ENCODE peak calls at places on chromosomes 11 and 22, in four cellular contexts. D is body of pancreas, K is uterus, E is HCT116. M is an unnamed sample.

GRCh38 chr11:9693801-9694553 is 30.1 kb downstream of the SWAP70 start:
- DNase-seq in D (no peak), K (no peak), E (no peak), M (no peak)

GRCh38 chr22:40407021-40407761 is 36.8 kb downstream of the SGSM3 start:
- DNase-seq in D (no peak), K (no peak), E (no peak), M (no peak)

GRCh38 chr22:37237371-37238268 is 6.4 kb downstream of the RAC2 start:
- DNase-seq in D (no peak), K (no peak), E (no peak), M (no peak)

GRCh38 chr22:41619979-41620645 is 731 bp downstream of the DESI1 start:
- DNase-seq in D (peak), K (peak), E (no peak), M (peak)

GRCh38 chr22:48948575-48949170 is 879.0 kb downstream of the BRD1 start:
- DNase-seq in D (no peak), K (no peak), E (no peak), M (no peak)

GRCh38 chr11:112042961-112043304 is 17.7 kb downstream of the DLAT start:
- DNase-seq in D (no peak), K (no peak), E (no peak), M (no peak)

GRCh38 chr22:33652596-33652995 is 267.7 kb downstream of the LARGE1 start:
- DNase-seq in D (no peak), K (no peak), E (no peak), M (no peak)

GRCh38 chr11:76310832-76311231 is 70.1 kb downstream of the THAP12 start:
- DNase-seq in D (no peak), K (no peak), E (no peak), M (no peak)

GRCh38 chr11:34278708-34279297 is 79.0 kb downstream of the ABTB2 start:
- DNase-seq in D (no peak), K (no peak), E (no peak), M (peak)

GRCh38 chr22:30875481-30876215 is 92.9 kb downstream of the MORC2 start:
- DNase-seq in D (no peak), K (no peak), E (no peak), M (peak)

GRCh38 chr11:46413755-46414465 is 22.3 kb upstream of the CHRM4 start:
- DNase-seq in D (no peak), K (no peak), E (no peak), M (no peak)

GRCh38 chr11:111335124-111335535 is 36.8 kb downstream of the POU2AF3 start:
- DNase-seq in D (no peak), K (no peak), E (no peak), M (no peak)

GRCh38 chr11:124172599-124172998 is 10.5 kb upstream of the OR10D3 start:
- DNase-seq in D (no peak), K (no peak), E (no peak), M (no peak)

GRCh38 chr11:121024989-121025388 is 1.1 kb downstream of the TBCEL start:
- DNase-seq in D (no peak), K (no peak), E (no peak), M (peak)

GRCh38 chr22:46196268-46196667 is 45.9 kb downstream of the PPARA start:
- DNase-seq in D (peak), K (no peak), E (no peak), M (peak)

GRCh38 chr11:77619576-77620198 is 17.9 kb downstream of the CLNS1A start:
- DNase-seq in D (no peak), K (no peak), E (peak), M (no peak)

GRCh38 chr22:41976070-41976901 is 7.0 kb downstream of the SEPTIN3 start:
- DNase-seq in D (peak), K (no peak), E (no peak), M (no peak)

GRCh38 chr22:37526376-37526775 is 7.2 kb upstream of the CARD10 start:
- DNase-seq in D (no peak), K (no peak), E (no peak), M (no peak)

GRCh38 chr22:20463324-20464095 is 25.9 kb upstream of the SCARF2 start:
- DNase-seq in D (no peak), K (no peak), E (no peak), M (no peak)

GRCh38 chr22:20464096-20464614 is 26.5 kb upstream of the SCARF2 start:
- DNase-seq in D (no peak), K (no peak), E (no peak), M (no peak)

GRCh38 chr22:20464912-20465758 is 27.5 kb upstream of the SCARF2 start:
- DNase-seq in D (no peak), K (no peak), E (no peak), M (no peak)

GRCh38 chr22:20466659-20467379 is 28.8 kb downstream of the KLHL22 start:
- DNase-seq in D (peak), K (no peak), E (no peak), M (no peak)

DNA sequence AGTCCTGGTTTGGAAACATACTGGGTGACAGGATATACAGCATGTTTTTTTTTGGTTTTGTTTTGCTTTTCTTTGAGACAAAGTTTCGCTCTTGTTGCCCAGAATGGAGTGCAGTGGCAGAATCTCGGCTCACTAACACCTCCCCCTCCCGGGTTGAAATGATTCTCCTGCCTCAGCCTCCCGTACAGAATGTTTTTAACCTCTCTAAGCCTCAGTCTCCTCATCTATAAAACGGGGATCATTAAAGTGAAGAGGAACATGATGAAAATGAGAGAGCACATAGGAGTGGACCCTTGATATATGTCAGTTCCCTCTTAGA is 28.1 kb upstream of the SCARF2 start:
- DNase-seq in D (no peak), K (no peak), E (no peak), M (no peak)
- TF ChIP-seq POLR2A in D (no peak), K (no peak), E (no peak), M (no peak)

GRCh38 chr11:5486421-5486820 is 2.1 kb upstream of the OR52D1 start:
- DNase-seq in D (no peak), K (no peak), E (no peak), M (no peak)
- TF ChIP-seq POLR2A in D (no peak), K (no peak), E (no peak), M (no peak)

GRCh38 chr11:5658318-5658717 is 26.6 kb downstream of the TRIM5 start:
- DNase-seq in D (no peak), K (no peak), E (no peak), M (no peak)
- TF ChIP-seq POLR2A in D (no peak), K (no peak), E (no peak), M (no peak)

DNA sequence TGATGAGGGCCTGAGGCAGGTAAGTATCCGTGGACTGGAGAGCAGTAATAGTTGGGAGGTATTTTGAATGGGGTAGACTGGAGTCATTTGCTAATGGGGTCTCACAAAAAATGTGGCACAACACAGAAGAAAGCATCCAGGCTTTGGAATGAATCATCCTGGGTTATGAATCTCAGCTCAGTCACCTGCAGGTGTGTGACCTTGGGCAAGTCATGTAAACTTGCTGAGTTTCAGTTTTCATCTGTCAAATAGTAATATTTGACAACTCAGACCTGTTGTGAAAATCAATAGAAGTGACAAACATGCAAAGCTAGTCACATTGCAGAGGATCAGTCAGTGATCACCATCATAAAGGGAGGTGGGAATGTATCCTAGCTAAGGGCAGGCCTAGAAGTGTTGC is 232.0 kb upstream of the TENM4 start:
- DNase-seq in D (no peak), K (no peak), E (no peak), M (no peak)
- TF ChIP-seq POLR2A in D (no peak), K (no peak), E (no peak), M (no peak)

M was measured in heart left ventricle.